ENCODE peak calls at places on chromosomes 13 and 19, in four cellular contexts. X is thoracic aorta, C is PC-3, K is mesendoderm. M is an unnamed sample.
A peak's percentile ranks its signal among the peaks of the same experiment; 100 is the strongest.

GRCh38 chr19:4059931-4060620 is 6.6 kb downstream of the ZBTB7A start:
- DNase-seq in K (no peak), X (no peak), C (no peak), M (no peak)

GRCh38 chr19:5594521-5594950 is 26.8 kb upstream of the TINCR start:
- DNase-seq in C (no peak), X (no peak), K (no peak), M (no peak)

GRCh38 chr13:50244913-50245574 is 229.8 kb downstream of the KCNRG start:
- DNase-seq in K (peak; percentile 5), X (peak; percentile 12), C (peak; percentile 90), M (peak; percentile 70)

GRCh38 chr19:40802300-40803169 is 3.5 kb downstream of the EGLN2 start:
- DNase-seq in C (no peak), X (no peak), K (no peak), M (no peak)

GRCh38 chr19:4027146-4027545 is 19.6 kb downstream of the PIAS4 start:
- DNase-seq in C (no peak), X (no peak), K (no peak), M (no peak)

GRCh38 chr13:98961204-98962105 is 16.4 kb downstream of the DOCK9 start:
- DNase-seq in C (no peak), K (no peak), X (no peak), M (no peak)

GRCh38 chr13:95457294-95457693 is 95.2 kb upstream of the CLDN10 start:
- DNase-seq in K (no peak), X (no peak), C (no peak), M (no peak)

GRCh38 chr13:109541081-109541480 is 245.3 kb downstream of the IRS2 start:
- DNase-seq in X (no peak), K (no peak), C (no peak), M (no peak)

GRCh38 chr19:34503546-34504272 is 22.2 kb downstream of the WTIP start:
- DNase-seq in K (no peak), C (no peak), X (no peak), M (no peak)

GRCh38 chr19:14300281-14300680 is 81.0 kb upstream of the ADGRE5 start:
- DNase-seq in C (no peak), X (no peak), K (peak; percentile 64), M (no peak)

GRCh38 chr19:36169084-36169760 is 17.0 kb upstream of the COX7A1 start:
- DNase-seq in C (no peak), K (no peak), X (no peak), M (no peak)

GRCh38 chr19:41569481-41570150 is 6.3 kb upstream of the CEACAM21 start:
- DNase-seq in X (no peak), C (no peak), K (peak; percentile 2), M (no peak)

GRCh38 chr19:11361037-11361770 is 6.0 kb downstream of the PLPPR2 start:
- DNase-seq in K (peak; percentile 94), X (no peak), C (no peak), M (no peak)

GRCh38 chr19:56687036-56687435 is 15.5 kb upstream of the ZNF835 start:
- DNase-seq in X (no peak), K (no peak), C (peak; percentile 4), M (no peak)

GRCh38 chr13:38980628-38981078 is 10.0 kb downstream of the STOML3 start:
- DNase-seq in X (no peak), K (peak; percentile 59), C (no peak), M (no peak)

GRCh38 chr13:34416833-34417425 is 525.1 kb upstream of the NBEA start:
- DNase-seq in X (peak; percentile 3), C (peak; percentile 67), K (no peak), M (no peak)

GRCh38 chr13:59747529-59747928 is 416.2 kb downstream of the DIAPH3 start:
- DNase-seq in K (peak; percentile 63), C (peak; percentile 2), X (no peak), M (no peak)

GRCh38 chr13:46665630-46666482 is 112.9 kb downstream of the LRCH1 start:
- DNase-seq in X (no peak), K (peak; percentile 46), C (peak; percentile 54), M (no peak)

GRCh38 chr13:23321534-23322241 is 111.8 kb downstream of the SACS start:
- DNase-seq in C (peak; percentile 93), X (peak; percentile 63), K (no peak), M (peak; percentile 59)

GRCh38 chr19:51810228-51810627 is 15.3 kb downstream of the FPR3 start:
- DNase-seq in K (no peak), X (no peak), C (peak; percentile 71), M (no peak)

M was measured in brain pericyte.